ENCODE peak calls at places on chromosomes 16 and 17, in seven cellular contexts. Y, L, X, J, M, D and A are unnamed samples.

GRCh38 chr17:77420804-77421634 is 280.2 kb downstream of the SEC14L1 start:
- DNase-seq in Y (no peak), L (no peak), X (peak), J (peak), M (no peak), D (peak), A (no peak)

GRCh38 chr17:42821176-42821575 is 2.9 kb downstream of the BECN1 start:
- DNase-seq in Y (no peak), L (no peak), X (no peak), J (no peak), M (no peak), D (no peak), A (no peak)

GRCh38 chr16:48001306-48001885 is 154.4 kb downstream of the ABCC12 start:
- DNase-seq in Y (no peak), L (no peak), X (no peak), J (peak), M (no peak), D (no peak), A (no peak)

GRCh38 chr17:48646183-48647102 is 20.3 kb upstream of the HOXB9 start:
- DNase-seq in Y (no peak), L (peak), X (no peak), J (peak), M (no peak), D (peak), A (no peak)

GRCh38 chr17:15444805-15445204 is 22.6 kb downstream of the CDRT4 start:
- DNase-seq in Y (no peak), L (no peak), X (peak), J (no peak), M (no peak), D (peak), A (no peak)

GRCh38 chr17:42342242-42343008 is 45.8 kb downstream of the STAT3 start:
- DNase-seq in Y (no peak), L (no peak), X (no peak), J (no peak), M (no peak), D (no peak), A (peak)

GRCh38 chr17:45431531-45432404 is 902 bp downstream of the ARHGAP27 start:
- DNase-seq in Y (no peak), L (peak), X (peak), J (peak), M (peak), D (peak), A (no peak)

GRCh38 chr17:56521439-56522141 is 71.9 kb upstream of the NOG start:
- DNase-seq in Y (no peak), L (no peak), X (no peak), J (peak), M (no peak), D (no peak), A (no peak)

GRCh38 chr16:19804538-19805323 is 79.9 kb downstream of the GPRC5B start:
- DNase-seq in Y (no peak), L (no peak), X (peak), J (peak), M (no peak), D (no peak), A (no peak)

GRCh38 chr17:32487460-32488176 is 825 bp downstream of the CDK5R1 start:
- DNase-seq in Y (no peak), L (no peak), X (peak), J (no peak), M (no peak), D (no peak), A (no peak)

GRCh38 chr17:73165616-73166404 is 1.0 kb downstream of the SSTR2 start:
- DNase-seq in Y (no peak), L (no peak), X (no peak), J (peak), M (no peak), D (no peak), A (no peak)

GRCh38 chr16:14036869-14037268 is 34.2 kb upstream of the MRTFB start:
- DNase-seq in Y (no peak), L (no peak), X (no peak), J (no peak), M (no peak), D (no peak), A (no peak)

GRCh38 chr16:66326995-66327513 is 39.4 kb upstream of the CDH5 start:
- DNase-seq in Y (no peak), L (no peak), X (no peak), J (no peak), M (peak), D (peak), A (no peak)

GRCh38 chr17:72305964-72306551 is 185.2 kb downstream of the SOX9 start:
- DNase-seq in Y (no peak), L (no peak), X (no peak), J (no peak), M (no peak), D (no peak), A (no peak)

GRCh38 chr17:39602533-39603303 is 5.0 kb downstream of the NEUROD2 start:
- DNase-seq in Y (no peak), L (no peak), X (no peak), J (peak), M (no peak), D (no peak), A (no peak)

GRCh38 chr17:14942511-14943185 is 322.5 kb downstream of the PMP22 start:
- DNase-seq in Y (no peak), L (peak), X (no peak), J (no peak), M (no peak), D (no peak), A (no peak)

GRCh38 chr17:45640141-45640850 is 143.8 kb upstream of the CRHR1 start:
- DNase-seq in Y (peak), L (peak), X (peak), J (peak), M (peak), D (peak), A (peak)

GRCh38 chr17:44584498-44584897 is 27.2 kb downstream of the FZD2 start:
- DNase-seq in Y (no peak), L (no peak), X (no peak), J (no peak), M (no peak), D (no peak), A (no peak)

GRCh38 chr16:14193316-14193871 is 122.3 kb downstream of the MRTFB start:
- DNase-seq in Y (peak), L (no peak), X (no peak), J (no peak), M (no peak), D (no peak), A (no peak)

GRCh38 chr17:48382989-48383388 is 47.0 kb downstream of the SKAP1 start:
- DNase-seq in Y (no peak), L (no peak), X (no peak), J (no peak), M (no peak), D (no peak), A (no peak)

GRCh38 chr17:63626551-63627228 is 4.5 kb downstream of the MAP3K3 start:
- DNase-seq in Y (no peak), L (no peak), X (peak), J (no peak), M (no peak), D (no peak), A (no peak)

GRCh38 chr16:82031116-82032084 is 3.7 kb upstream of the HSD17B2 start:
- DNase-seq in Y (no peak), L (peak), X (peak), J (no peak), M (peak), D (peak), A (peak)

GRCh38 chr16:69917739-69918138 is 33.4 kb upstream of the CLEC18A start:
- DNase-seq in Y (no peak), L (no peak), X (peak), J (peak), M (no peak), D (no peak), A (no peak)

GRCh38 chr16:75238132-75238852 is 13.1 kb downstream of the BCAR1 start:
- DNase-seq in Y (no peak), L (no peak), X (no peak), J (no peak), M (peak), D (no peak), A (no peak)

DNA sequence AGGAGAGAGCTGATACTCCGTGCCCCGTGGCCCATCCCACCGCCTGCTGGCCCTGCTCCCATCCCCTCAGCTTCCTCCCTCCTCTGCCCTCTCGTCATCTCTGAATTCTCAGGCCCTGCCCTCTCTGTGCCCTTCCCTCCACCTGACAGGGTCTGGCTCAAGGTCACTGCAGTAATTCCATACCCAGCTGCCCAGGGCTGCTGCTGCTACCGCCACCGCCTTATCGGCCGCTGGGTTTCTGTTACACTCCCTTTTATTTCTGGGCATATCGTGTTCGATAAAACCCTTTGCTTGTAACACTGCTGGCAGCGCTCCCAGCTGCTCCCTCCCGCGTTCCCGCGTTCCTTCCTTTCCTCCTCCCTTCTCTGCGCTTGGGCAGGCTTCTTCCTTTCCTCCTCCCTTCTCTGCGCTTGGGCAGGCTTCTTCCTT is 1.2 kb downstream of the EPN3 start:
- DNase-seq in Y (no peak), L (no peak), X (peak), J (peak), M (no peak), D (no peak), A (no peak)
- TF ChIP-seq EZH2 in Y (no peak), L (no peak), X (no peak), J (no peak), M (no peak), D (no peak), A (no peak)

GRCh38 chr17:27984816-27985215 is 57.7 kb upstream of the NLK start:
- DNase-seq in Y (no peak), L (no peak), X (peak), J (no peak), M (no peak), D (no peak), A (no peak)
- TF ChIP-seq POLR2AphosphoS5 in Y (no peak), L (no peak), X (no peak), J (no peak), M (no peak), D (no peak), A (no peak)

GRCh38 chr17:11240041-11240801 is 792 bp upstream of the SHISA6 start:
- DNase-seq in Y (no peak), L (no peak), X (no peak), J (peak), M (no peak), D (no peak), A (no peak)
- H3K9ac ChIP-seq in Y (no peak), L (no peak), X (no peak), J (no peak), M (no peak), D (no peak), A (no peak)

GRCh38 chr16:2214721-2214970 is at the start of gene PGP:
- DNase-seq in Y (no peak), L (no peak), X (no peak), J (no peak), M (no peak), D (no peak), A (no peak)
- TF ChIP-seq EZH2 in Y (peak), L (no peak), X (peak), J (no peak), M (no peak), D (peak), A (no peak)

DNA sequence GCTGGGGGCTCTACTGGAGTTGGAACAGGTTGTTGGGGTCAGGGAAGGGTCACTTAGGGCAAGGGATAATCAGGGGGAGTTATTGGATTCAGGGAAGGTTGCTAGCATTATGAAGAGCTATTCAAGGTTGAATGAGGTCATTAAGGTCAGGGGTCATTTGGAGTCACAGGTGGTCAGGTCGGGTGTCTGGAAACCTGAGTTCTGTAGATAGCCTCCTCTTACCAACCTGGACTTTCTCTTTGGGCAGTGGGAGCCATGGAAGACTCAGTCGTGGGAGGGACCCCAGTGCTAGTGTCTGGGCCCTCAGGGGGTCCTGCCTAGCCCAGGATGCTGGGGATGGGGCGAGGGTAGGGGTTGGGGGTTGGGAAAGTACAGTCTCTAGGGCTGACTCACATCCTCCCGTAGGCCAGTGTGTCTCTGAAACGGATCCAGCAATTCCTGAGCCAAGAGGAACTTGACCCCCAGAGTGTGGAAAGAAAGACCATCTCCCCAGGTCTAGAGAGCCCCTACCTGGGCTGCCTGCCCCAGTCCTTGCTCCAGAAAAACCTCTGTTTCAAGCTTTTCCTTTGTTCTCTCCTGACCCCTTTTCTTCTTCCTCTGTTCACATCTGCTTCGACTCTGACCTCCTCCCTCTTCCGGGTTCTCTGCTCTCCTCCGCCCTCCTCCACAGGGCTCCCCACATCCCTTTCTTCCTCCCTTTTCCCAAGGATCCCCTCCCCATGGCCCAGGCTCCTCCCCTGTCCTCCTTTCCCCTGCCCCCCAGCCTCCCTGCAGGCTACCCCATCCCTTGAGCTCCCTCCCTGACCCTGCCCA is 33.5 kb downstream of the ABCC3 start:
- DNase-seq in Y (no peak), L (no peak), X (peak), J (no peak), M (no peak), D (no peak), A (no peak)
- TF ChIP-seq POLR2AphosphoS5 in Y (no peak), L (peak), X (peak), J (no peak), M (no peak), D (no peak), A (no peak)

GRCh38 chr17:75976175-75976848 is 2.7 kb downstream of the ACOX1 start:
- DNase-seq in Y (no peak), L (no peak), X (no peak), J (no peak), M (peak), D (no peak), A (no peak)
- H3K9ac ChIP-seq in Y (no peak), L (no peak), X (no peak), J (no peak), M (peak), D (peak), A (no peak)